ENCODE peak calls at places on chromosomes 5 and 9, in five cellular contexts. C, V, X, R and G are unnamed samples.

GRCh38 chr5:68251804-68252648 is 36.5 kb downstream of the PIK3R1 start:
- DNase-seq in V (no peak), X (peak; percentile 57), R (peak; percentile 55), C (no peak), G (no peak)

GRCh38 chr5:173954671-173955605 is 34.0 kb upstream of the C5orf47 start:
- DNase-seq in X (peak; percentile 12), V (no peak), R (peak; percentile 82), C (no peak), G (no peak)

GRCh38 chr5:168340487-168340886 is 49.0 kb downstream of the WWC1 start:
- DNase-seq in X (no peak), C (no peak), R (no peak), V (no peak), G (no peak)

GRCh38 chr5:172766287-172767104 is 4.5 kb downstream of the DUSP1 start:
- DNase-seq in C (no peak), X (peak; percentile 86), V (no peak), R (peak; percentile 83), G (no peak)

GRCh38 chr5:125302577-125302976 is 556.1 kb upstream of the ZNF608 start:
- DNase-seq in V (no peak), X (no peak), R (no peak), C (no peak), G (no peak)

GRCh38 chr9:37036237-37037136 is 2.4 kb upstream of the PAX5 start:
- DNase-seq in R (no peak), X (no peak), C (peak; percentile 46), V (no peak), G (peak; percentile 77)

GRCh38 chr9:89113851-89114250 is 64.8 kb downstream of the SHC3 start:
- DNase-seq in X (no peak), R (no peak), C (no peak), V (no peak), G (no peak)

GRCh38 chr5:119896851-119897536 is 267.6 kb downstream of the FAM170A start:
- DNase-seq in R (no peak), X (no peak), V (no peak), C (no peak), G (no peak)

GRCh38 chr5:177594071-177594470 is 2.1 kb downstream of the TMED9 start:
- DNase-seq in R (no peak), C (no peak), V (no peak), X (no peak), G (peak; percentile 35)

GRCh38 chr9:76652894-76653293 is 111.3 kb upstream of the PCA3 start:
- DNase-seq in X (no peak), V (no peak), R (no peak), C (no peak), G (no peak)

GRCh38 chr9:84146893-84147705 is 166.5 kb downstream of the RMI1 start:
- DNase-seq in C (no peak), V (no peak), R (no peak), X (no peak), G (no peak)

GRCh38 chr9:6896562-6896961 is 138.8 kb downstream of the KDM4C start:
- DNase-seq in X (no peak), R (no peak), V (no peak), C (no peak), G (no peak)

GRCh38 chr9:33294670-33295432 is 4.5 kb downstream of the NFX1 start:
- DNase-seq in C (no peak), X (no peak), V (no peak), R (no peak), G (no peak)

GRCh38 chr5:138334867-138335447 is 3.1 kb upstream of the FAM53C start:
- DNase-seq in V (no peak), X (no peak), C (no peak), R (no peak), G (no peak)

GRCh38 chr9:107142896-107143603 is 140.0 kb upstream of the RAD23B start:
- DNase-seq in V (no peak), C (no peak), R (peak; percentile 14), X (no peak), G (no peak)

GRCh38 chr5:154367101-154367500 is 78.7 kb upstream of the SAP30L start:
- DNase-seq in R (peak; percentile 60), C (no peak), X (peak; percentile 61), V (no peak), G (no peak)

GRCh38 chr5:52727568-52727967 is 60.1 kb upstream of the ITGA1 start:
- DNase-seq in V (no peak), C (no peak), R (peak; percentile 16), X (no peak), G (no peak)

GRCh38 chr9:134485653-134486052 is 155.9 kb upstream of the COL5A1 start:
- DNase-seq in X (no peak), R (no peak), C (no peak), V (no peak), G (no peak)

GRCh38 chr9:137484551-137485315 is 25.6 kb upstream of the NSMF start:
- DNase-seq in X (no peak), C (no peak), R (no peak), V (no peak), G (no peak)

GRCh38 chr5:65913519-65913918 is 12.9 kb upstream of the ERBIN start:
- DNase-seq in V (no peak), R (no peak), C (no peak), X (peak; percentile 12), G (no peak)

GRCh38 chr5:32909207-32909606 is 198.1 kb downstream of the NPR3 start:
- DNase-seq in R (peak; percentile 89), X (peak; percentile 1), V (no peak), C (no peak), G (no peak)

GRCh38 chr9:20111173-20111843 is 322.5 kb upstream of the SLC24A2 start:
- DNase-seq in R (no peak), V (no peak), X (no peak), C (no peak), G (no peak)

GRCh38 chr9:23830949-23831730 is 5.1 kb upstream of the ELAVL2 start:
- DNase-seq in R (no peak), C (no peak), V (no peak), X (no peak), G (no peak)

GRCh38 chr5:137470921-137471220 is 28.3 kb downstream of the SPOCK1 start:
- DNase-seq in C (no peak), R (no peak), X (no peak), V (no peak), G (no peak)

GRCh38 chr5:166788050-166788449 is 1503.4 kb upstream of the WWC1 start:
- DNase-seq in X (no peak), R (no peak), C (no peak), V (no peak), G (no peak)

GRCh38 chr9:111179577-111179976 is 141.3 kb upstream of the LPAR1 start:
- DNase-seq in V (no peak), X (no peak), C (no peak), R (peak; percentile 20), G (no peak)